ENCODE peak calls at places on chromosomes 11 and 22, in seven cellular contexts. I is left ventricle myocardium inferior, X is heart right ventricle, U is neuronal stem cell, Z is A549, S is lower lobe of right lung, V is left lung. F is an unnamed sample.

GRCh38 chr22:38706101-38706884 is 549 bp downstream of the GTPBP1 start:
- DNase-seq in I (peak; percentile 39), X (no peak), U (no peak), Z (no peak), S (peak; percentile 71), V (peak; percentile 92), F (peak; percentile 57)

GRCh38 chr11:48025983-48026340 is 45.6 kb downstream of the PTPRJ start:
- DNase-seq in I (no peak), X (no peak), U (no peak), Z (no peak), S (no peak), V (no peak), F (no peak)

GRCh38 chr11:548700-549603 is 11.6 kb downstream of the LMNTD2 start:
- DNase-seq in I (no peak), X (no peak), U (no peak), Z (no peak), S (no peak), V (no peak), F (no peak)

GRCh38 chr11:102276302-102277182 is 40.7 kb upstream of the BIRC3 start:
- DNase-seq in I (no peak), X (no peak), U (no peak), Z (no peak), S (no peak), V (no peak), F (no peak)

GRCh38 chr22:49999063-49999900 is 13.3 kb downstream of the IL17REL start:
- DNase-seq in I (no peak), X (peak; percentile 44), U (peak; percentile 45), Z (no peak), S (peak; percentile 46), V (peak; percentile 89), F (peak; percentile 50)

GRCh38 chr22:45584121-45584570 is 81.5 kb downstream of the FBLN1 start:
- DNase-seq in I (no peak), X (no peak), U (no peak), Z (peak; percentile 34), S (peak; percentile 36), V (no peak), F (no peak)

GRCh38 chr11:119433369-119433749 is 10.4 kb upstream of the THY1 start:
- DNase-seq in I (no peak), X (no peak), U (no peak), Z (no peak), S (no peak), V (no peak), F (no peak)

GRCh38 chr11:59206635-59207034 is 6.1 kb downstream of the MPEG1 start:
- DNase-seq in I (no peak), X (no peak), U (no peak), Z (peak; percentile 50), S (no peak), V (no peak), F (peak; percentile 45)

GRCh38 chr11:14376920-14377319 is 17.9 kb upstream of the RRAS2 start:
- DNase-seq in I (no peak), X (no peak), U (no peak), Z (peak; percentile 5), S (no peak), V (no peak), F (no peak)

GRCh38 chr11:115721309-115722007 is 217.2 kb upstream of the CADM1 start:
- DNase-seq in I (no peak), X (no peak), U (no peak), Z (no peak), S (no peak), V (no peak), F (no peak)

GRCh38 chr11:15967166-15967565 is 389.2 kb downstream of the SOX6 start:
- DNase-seq in I (no peak), X (no peak), U (no peak), Z (peak; percentile 80), S (no peak), V (no peak), F (no peak)

GRCh38 chr22:19480789-19481188 is 1.1 kb downstream of the CDC45 start:
- DNase-seq in I (no peak), X (no peak), U (no peak), Z (no peak), S (no peak), V (no peak), F (no peak)

GRCh38 chr11:69640260-69640994 is 529 bp upstream of the CCND1 start:
- DNase-seq in I (peak; percentile 44), X (no peak), U (no peak), Z (peak; percentile 45), S (no peak), V (no peak), F (peak; percentile 67)

GRCh38 chr22:49789289-49790141 is 38.2 kb downstream of the BRD1 start:
- DNase-seq in I (peak; percentile 65), X (peak; percentile 56), U (no peak), Z (no peak), S (peak; percentile 67), V (peak; percentile 82), F (no peak)

GRCh38 chr22:24599514-24599913 is 3.5 kb upstream of the GGT1 start:
- DNase-seq in I (no peak), X (no peak), U (no peak), Z (no peak), S (no peak), V (no peak), F (peak; percentile 47)

GRCh38 chr11:75161506-75161905 is 10.6 kb downstream of the SLCO2B1 start:
- DNase-seq in I (no peak), X (no peak), U (no peak), Z (no peak), S (no peak), V (no peak), F (no peak)

GRCh38 chr11:75165721-75166120 is 14.8 kb downstream of the SLCO2B1 start:
- DNase-seq in I (no peak), X (no peak), U (no peak), Z (no peak), S (no peak), V (no peak), F (no peak)

GRCh38 chr11:75164318-75164827 is 13.5 kb downstream of the SLCO2B1 start:
- DNase-seq in I (peak; percentile 75), X (peak; percentile 47), U (no peak), Z (no peak), S (no peak), V (no peak), F (no peak)

GRCh38 chr11:75162954-75163353 is 12.0 kb downstream of the SLCO2B1 start:
- DNase-seq in I (no peak), X (no peak), U (no peak), Z (no peak), S (no peak), V (no peak), F (no peak)

GRCh38 chr11:75163917-75164316 is 13.0 kb downstream of the SLCO2B1 start:
- DNase-seq in I (no peak), X (no peak), U (no peak), Z (no peak), S (no peak), V (no peak), F (no peak)
- H3K4me1 ChIP-seq in I (peaks cover 55% of the 10 kb centered on the region), X (peaks cover 4% of the 10 kb centered on the region), U (peaks cover 3% of the 10 kb centered on the region), Z (peaks cover 17% of the 10 kb centered on the region), S (peaks cover 50% of the 10 kb centered on the region), V (peaks cover 23% of the 10 kb centered on the region), F (peaks cover 20% of the 10 kb centered on the region)

GRCh38 chr22:35315141-35315854 is 15.6 kb downstream of the TOM1 start:
- DNase-seq in I (peak; percentile 52), X (peak; percentile 55), U (no peak), Z (no peak), S (no peak), V (no peak), F (no peak)
- H3K4me1 ChIP-seq in I (peaks cover 84% of the 10 kb centered on the region), X (peaks cover 14% of the 10 kb centered on the region), U (peaks cover 17% of the 10 kb centered on the region), Z (peaks cover 37% of the 10 kb centered on the region), S (peaks cover 46% of the 10 kb centered on the region), V (peaks cover 39% of the 10 kb centered on the region), F (peaks cover 7% of the 10 kb centered on the region)

DNA sequence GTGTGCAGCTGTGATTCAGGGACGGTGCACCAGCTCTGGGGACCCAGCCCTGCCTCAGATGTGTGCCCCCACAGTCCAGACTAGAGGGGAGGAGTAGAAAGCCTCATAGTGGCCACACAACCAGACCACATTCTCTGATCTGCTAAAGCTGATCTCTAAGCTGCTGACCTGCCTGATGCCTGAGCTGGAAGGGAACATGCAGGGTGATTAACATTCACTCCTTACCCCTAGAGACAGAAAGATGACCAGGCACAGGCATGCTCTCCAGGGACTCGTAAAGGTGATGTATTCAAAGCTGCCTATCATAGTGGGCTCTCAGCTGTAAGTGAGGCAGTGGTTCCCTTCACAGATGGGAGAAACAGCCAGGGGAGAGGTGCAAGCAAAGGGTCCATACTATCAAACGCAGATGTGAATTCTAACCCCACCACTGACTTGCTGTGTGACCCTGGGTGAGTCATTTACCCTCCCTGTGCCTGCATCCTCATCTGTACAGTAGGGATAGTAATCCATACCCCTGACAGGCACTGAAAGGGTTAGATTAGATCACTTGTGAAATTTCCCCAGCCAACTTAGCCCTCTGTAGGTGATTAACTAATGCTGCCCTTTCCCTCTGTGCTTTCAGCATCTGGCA is 29.0 kb upstream of the LRRC32 start:
- DNase-seq in I (no peak), X (no peak), U (no peak), Z (no peak), S (no peak), V (no peak), F (no peak)
- H3K4me1 ChIP-seq in I (no peaks in the 10 kb centered on the region), X (no peaks in the 10 kb centered on the region), U (peaks cover 9% of the 10 kb centered on the region), Z (peaks cover 45% of the 10 kb centered on the region), S (no peaks in the 10 kb centered on the region), V (peaks cover 19% of the 10 kb centered on the region), F (no peaks in the 10 kb centered on the region)

GRCh38 chr11:2857276-2857675 is 28.3 kb downstream of the CDKN1C start:
- DNase-seq in I (no peak), X (no peak), U (no peak), Z (no peak), S (no peak), V (no peak), F (no peak)
- H3K4me1 ChIP-seq in I (peaks cover 3% of the 10 kb centered on the region), X (no peaks in the 10 kb centered on the region), U (peaks cover 7% of the 10 kb centered on the region), Z (peaks cover 9% of the 10 kb centered on the region), S (no peaks in the 10 kb centered on the region), V (peaks cover 3% of the 10 kb centered on the region), F (no peaks in the 10 kb centered on the region)

GRCh38 chr11:12801976-12802375 is 127.8 kb downstream of the TEAD1 start:
- DNase-seq in I (no peak), X (no peak), U (no peak), Z (no peak), S (no peak), V (no peak), F (no peak)
- H3K4me1 ChIP-seq in I (peaks cover 62% of the 10 kb centered on the region), X (peaks cover 6% of the 10 kb centered on the region), U (peaks cover 48% of the 10 kb centered on the region), Z (peaks cover 96% of the 10 kb centered on the region), S (peaks cover 46% of the 10 kb centered on the region), V (peaks cover 16% of the 10 kb centered on the region), F (peaks cover 72% of the 10 kb centered on the region)